ENCODE peak calls at places on chromosome X, in seven cellular contexts. J, Q, Y, P, S, N and R are unnamed samples. For H3K4me1 and H3K9me3, the result is how much of the 10 kb centered on the place peaks cover.

GRCh38 chrX:13803116-13803515 is 13.8 kb downstream of the GPM6B start:
- DNase-seq in J (no peak), Q (no peak), Y (no peak), P (no peak), S (no peak), N (peak), R (no peak)

GRCh38 chrX:107199491-107199890 is 6.7 kb downstream of the NUP62CL start:
- DNase-seq in J (no peak), Q (no peak), Y (no peak), P (no peak), S (no peak), N (no peak), R (no peak)

GRCh38 chrX:39772057-39772832 is 325.5 kb downstream of the BCOR start:
- DNase-seq in J (no peak), Q (no peak), Y (no peak), P (peak), S (peak), N (no peak), R (no peak)

GRCh38 chrX:84156831-84157230 is 31.2 kb downstream of the RPS6KA6 start:
- DNase-seq in J (no peak), Q (no peak), Y (no peak), P (no peak), S (no peak), N (no peak), R (no peak)

GRCh38 chrX:19849433-19850190 is 37.8 kb downstream of the SH3KBP1 start:
- DNase-seq in J (no peak), Q (no peak), Y (no peak), P (no peak), S (no peak), N (no peak), R (no peak)

GRCh38 chrX:147935156-147935758 is 23.5 kb downstream of the FMR1 start:
- DNase-seq in J (no peak), Q (no peak), Y (no peak), P (no peak), S (no peak), N (no peak), R (no peak)

GRCh38 chrX:38664285-38664684 is 102.9 kb downstream of the TSPAN7 start:
- DNase-seq in J (peak), Q (no peak), Y (peak), P (peak), S (no peak), N (peak), R (no peak)

GRCh38 chrX:9878141-9878875 is 88.8 kb upstream of the CLDN34 start:
- DNase-seq in J (no peak), Q (no peak), Y (no peak), P (no peak), S (no peak), N (peak), R (no peak)

GRCh38 chrX:109040057-109040456 is 303.7 kb upstream of the IRS4 start:
- DNase-seq in J (peak), Q (no peak), Y (no peak), P (no peak), S (no peak), N (peak), R (no peak)

GRCh38 chrX:145856181-145856580 is 38.6 kb downstream of the SLITRK2 start:
- DNase-seq in J (no peak), Q (no peak), Y (no peak), P (no peak), S (no peak), N (no peak), R (no peak)

GRCh38 chrX:76996641-76997040 is 450.5 kb upstream of the FGF16 start:
- DNase-seq in J (no peak), Q (no peak), Y (no peak), P (no peak), S (no peak), N (no peak), R (no peak)

GRCh38 chrX:150377010-150377409 is 13.9 kb downstream of the MAMLD1 start:
- DNase-seq in J (no peak), Q (no peak), Y (no peak), P (no peak), S (no peak), N (no peak), R (no peak)

GRCh38 chrX:4379071-4379470 is 665.6 kb upstream of the PRKX start:
- DNase-seq in J (no peak), Q (no peak), Y (no peak), P (no peak), S (no peak), N (no peak), R (no peak)

GRCh38 chrX:154541589-154541895 is 5.1 kb downstream of the G6PD start:
- DNase-seq in J (no peak), Q (no peak), Y (no peak), P (no peak), S (no peak), N (no peak), R (no peak)
- H3K4me1 ChIP-seq in J (under half), Q (under half), Y (under half), P (under half), S (under half), N (under half), R (under half)

DNA sequence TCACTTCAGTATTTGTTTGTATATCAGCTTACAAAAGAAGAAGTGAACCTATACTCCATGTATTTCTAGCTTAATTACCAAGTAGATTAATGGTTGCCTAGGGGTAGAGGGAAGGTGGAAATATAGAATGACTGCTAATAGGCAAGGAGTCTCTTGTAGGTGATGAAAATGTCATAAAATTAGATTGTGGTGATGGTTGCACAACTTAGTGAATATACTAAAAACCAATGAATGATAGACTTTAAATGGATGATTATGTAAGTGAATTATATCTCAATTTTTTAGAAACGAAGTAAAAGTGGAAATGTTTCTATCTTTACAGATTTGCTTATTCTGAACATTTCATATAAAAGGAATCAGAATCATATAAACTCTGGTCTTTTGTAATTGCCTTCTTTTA is 165.5 kb downstream of the AWAT2 start:
- DNase-seq in J (no peak), Q (no peak), Y (no peak), P (no peak), S (no peak), N (no peak), R (no peak)
- H3K9me3 ChIP-seq in J (under half), Q (under half), Y (under half), P (under half), S (under half), N (under half), R (under half)

GRCh38 chrX:130082244-130083106 is 27.8 kb downstream of the ELF4 start:
- DNase-seq in J (no peak), Q (peak), Y (no peak), P (no peak), S (peak), N (no peak), R (peak)

GRCh38 chrX:130083656-130084382 is 26.5 kb downstream of the ELF4 start:
- DNase-seq in J (no peak), Q (no peak), Y (no peak), P (no peak), S (peak), N (no peak), R (no peak)

GRCh38 chrX:130084651-130085237 is 25.6 kb downstream of the ELF4 start:
- DNase-seq in J (no peak), Q (no peak), Y (no peak), P (no peak), S (no peak), N (no peak), R (no peak)

GRCh38 chrX:130081421-130082045 is 28.8 kb downstream of the ELF4 start:
- DNase-seq in J (no peak), Q (no peak), Y (no peak), P (no peak), S (no peak), N (no peak), R (no peak)

GRCh38 chrX:130083107-130083490 is 27.2 kb downstream of the ELF4 start:
- DNase-seq in J (no peak), Q (no peak), Y (no peak), P (no peak), S (no peak), N (peak), R (no peak)
- H3K4me3 ChIP-seq in J (no peak), Q (no peak), Y (no peak), P (no peak), S (peak), N (no peak), R (peak)

GRCh38 chrX:65679071-65679540 is 11.7 kb downstream of the MSN start:
- DNase-seq in J (no peak), Q (no peak), Y (no peak), P (no peak), S (no peak), N (no peak), R (no peak)
- H3K4me1 ChIP-seq in J (under half), Q (under half), Y (half or more), P (under half), S (half or more), N (under half), R (half or more)

GRCh38 chrX:55759478-55759877 is 41.9 kb downstream of the RRAGB start:
- DNase-seq in J (no peak), Q (no peak), Y (no peak), P (no peak), S (no peak), N (no peak), R (no peak)

GRCh38 chrX:55750256-55750655 is 32.7 kb downstream of the RRAGB start:
- DNase-seq in J (no peak), Q (no peak), Y (no peak), P (no peak), S (no peak), N (no peak), R (no peak)

GRCh38 chrX:55758033-55758432 is 40.5 kb downstream of the RRAGB start:
- DNase-seq in J (no peak), Q (no peak), Y (no peak), P (no peak), S (no peak), N (no peak), R (no peak)

DNA sequence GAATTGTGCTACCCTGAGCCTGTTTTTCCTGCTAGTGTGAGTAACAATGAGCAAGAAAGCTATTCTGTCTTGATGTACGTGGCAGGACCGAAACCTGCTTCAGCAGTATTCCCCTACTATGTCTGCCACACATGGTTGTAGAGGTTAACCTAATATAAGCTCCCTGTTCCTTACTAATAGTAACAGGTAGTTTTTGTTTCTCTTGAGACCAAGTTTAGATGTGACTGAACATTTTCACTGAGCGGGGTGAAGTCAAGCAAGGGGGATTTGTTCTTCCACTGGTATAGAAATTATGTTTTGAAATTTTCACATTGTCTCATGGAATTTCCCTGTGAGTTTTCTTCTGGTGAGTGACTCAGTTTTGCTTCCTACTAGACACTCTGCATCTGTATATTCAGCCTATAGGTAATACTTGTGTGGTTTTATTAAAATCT is 37.3 kb downstream of the RRAGB start:
- DNase-seq in J (no peak), Q (no peak), Y (no peak), P (no peak), S (no peak), N (no peak), R (no peak)
- H3K9me3 ChIP-seq in J (under half), Q (under half), Y (under half), P (under half), S (under half), N (under half), R (under half)

GRCh38 chrX:2629316-2630168 is 61.6 kb upstream of the CD99 start:
- DNase-seq in J (no peak), Q (no peak), Y (no peak), P (peak), S (no peak), N (no peak), R (no peak)

GRCh38 chrX:2631743-2632532 is 59.2 kb upstream of the CD99 start:
- DNase-seq in J (no peak), Q (no peak), Y (no peak), P (no peak), S (no peak), N (no peak), R (no peak)

GRCh38 chrX:2635366-2635765 is 55.7 kb upstream of the CD99 start:
- DNase-seq in J (no peak), Q (no peak), Y (no peak), P (no peak), S (no peak), N (no peak), R (no peak)

GRCh38 chrX:2628751-2629315 is 62.3 kb upstream of the CD99 start:
- DNase-seq in J (no peak), Q (no peak), Y (no peak), P (no peak), S (no peak), N (no peak), R (peak)

GRCh38 chrX:2632533-2633504 is 58.3 kb upstream of the CD99 start:
- DNase-seq in J (no peak), Q (no peak), Y (no peak), P (no peak), S (no peak), N (no peak), R (no peak)
- H3K4me3 ChIP-seq in J (no peak), Q (no peak), Y (no peak), P (no peak), S (no peak), N (no peak), R (no peak)

DNA sequence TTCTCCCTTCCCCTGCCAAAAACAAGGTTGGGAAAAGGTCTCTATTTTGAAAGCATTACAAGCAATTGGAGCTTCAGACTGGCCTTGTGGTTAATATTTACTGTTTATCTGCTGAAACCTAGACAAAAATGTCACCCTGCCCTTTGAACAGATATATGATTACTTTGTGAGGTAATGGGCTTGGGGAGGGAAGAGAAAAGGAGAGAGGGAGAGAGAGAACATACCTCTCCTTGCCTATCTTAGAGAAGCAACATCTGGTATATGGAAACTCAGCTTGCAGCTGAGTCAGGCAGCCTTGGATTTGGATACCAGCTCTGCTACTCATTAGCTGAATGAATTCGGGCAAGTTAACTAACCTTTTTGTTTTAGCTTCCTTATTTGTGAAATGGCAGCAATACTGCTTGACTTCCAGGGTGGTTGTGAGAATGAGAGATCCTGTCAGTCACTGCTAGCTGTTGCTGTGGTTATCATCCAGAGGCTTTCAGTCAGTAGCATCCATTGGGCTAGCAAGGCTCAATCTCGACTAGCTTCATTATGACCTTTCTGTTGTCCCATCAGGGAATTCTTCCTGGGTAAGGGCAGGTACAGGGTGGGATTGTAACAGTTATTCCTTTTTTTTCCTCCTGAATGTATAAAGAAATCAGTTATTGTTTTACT is 41.1 kb downstream of the ZFX start:
- DNase-seq in J (no peak), Q (no peak), Y (no peak), P (no peak), S (no peak), N (no peak), R (no peak)
- H3K4me1 ChIP-seq in J (under half), Q (under half), Y (under half), P (under half), S (under half), N (under half), R (under half)

GRCh38 chrX:12379666-12380065 is 241.4 kb downstream of the FRMPD4 start:
- DNase-seq in J (no peak), Q (no peak), Y (no peak), P (no peak), S (no peak), N (no peak), R (no peak)

GRCh38 chrX:12378706-12379105 is 240.4 kb downstream of the FRMPD4 start:
- DNase-seq in J (no peak), Q (no peak), Y (no peak), P (no peak), S (no peak), N (no peak), R (no peak)

GRCh38 chrX:12378263-12378662 is 240.0 kb downstream of the FRMPD4 start:
- DNase-seq in J (no peak), Q (no peak), Y (no peak), P (no peak), S (no peak), N (no peak), R (no peak)

DNA sequence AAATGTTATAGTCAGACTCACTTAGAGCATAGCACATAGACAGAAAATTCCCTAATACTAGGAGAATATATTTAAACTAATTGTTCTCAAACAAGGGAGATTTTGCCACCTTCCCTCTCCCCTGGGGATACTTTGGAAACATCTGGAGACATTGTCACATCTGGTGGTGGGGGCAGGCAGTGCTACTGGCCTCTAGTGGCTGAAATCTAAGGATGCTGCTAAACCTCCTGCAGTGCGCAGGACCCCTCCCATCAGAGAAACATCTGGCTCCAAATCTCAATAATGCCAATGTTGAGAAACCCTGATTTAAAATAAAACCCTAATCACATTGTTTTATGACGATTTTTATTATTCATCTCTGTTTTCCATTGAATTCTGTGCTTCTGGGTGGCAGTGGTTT is 244.9 kb downstream of the FRMPD4 start:
- DNase-seq in J (no peak), Q (no peak), Y (no peak), P (no peak), S (no peak), N (peak), R (no peak)
- H3K9me3 ChIP-seq in J (under half), Q (under half), Y (under half), P (under half), S (under half), N (under half), R (under half)